ENCODE peak calls at places on chromosomes 11 and 22, in nine cellular contexts. I is Peyer's patch, K is cardiac fibroblast, M is fibroblast of pulmonary artery, L is AG10803, Y is H9, H is GM10248, B is GM20000, F is AG09319. R is an unnamed sample.

GRCh38 chr11:12159351-12160099 is 49.1 kb downstream of the MICAL2 start:
- DNase-seq in F (no peak), K (peak; percentile 89), M (peak; percentile 89), H (no peak), L (peak; percentile 85), Y (no peak), B (no peak), I (no peak), R (no peak)

GRCh38 chr22:19565921-19566598 is 41.9 kb upstream of the CLDN5 start:
- DNase-seq in I (no peak), B (no peak), F (no peak), L (no peak), M (no peak), Y (no peak), K (no peak), H (no peak), R (no peak)

GRCh38 chr22:24871611-24872205 is 65.7 kb downstream of the SGSM1 start:
- DNase-seq in H (no peak), B (no peak), I (no peak), L (no peak), Y (no peak), M (no peak), K (no peak), F (no peak), R (no peak)

GRCh38 chr11:2173150-2173693 is 1.6 kb upstream of the TH start:
- DNase-seq in I (no peak), K (no peak), M (no peak), H (no peak), F (no peak), B (no peak), Y (peak; percentile 62), L (no peak), R (no peak)

GRCh38 chr11:71165771-71166170 is 86.6 kb downstream of the SHANK2 start:
- DNase-seq in Y (no peak), H (no peak), I (no peak), K (no peak), B (no peak), L (no peak), F (no peak), M (no peak), R (no peak)

GRCh38 chr11:58525037-58525614 is 17.2 kb upstream of the OR5B21 start:
- DNase-seq in K (no peak), Y (no peak), I (no peak), M (peak; percentile 17), B (peak; percentile 74), L (no peak), F (no peak), H (peak; percentile 65), R (no peak)

GRCh38 chr11:66388746-66389386 is 17.3 kb upstream of the SLC29A2 start:
- DNase-seq in Y (peak; percentile 83), L (peak; percentile 69), F (peak; percentile 44), M (peak; percentile 80), K (peak; percentile 82), H (peak; percentile 68), I (peak; percentile 66), B (peak; percentile 73), R (peak; percentile 77)

GRCh38 chr11:46359936-46360335 is 12.7 kb downstream of the DGKZ start:
- DNase-seq in I (no peak), K (no peak), L (peak; percentile 23), B (no peak), M (no peak), H (no peak), Y (no peak), F (no peak), R (no peak)

GRCh38 chr22:24440270-24440717 is 12.9 kb downstream of the ADORA2A start:
- DNase-seq in F (no peak), M (no peak), Y (no peak), I (no peak), L (no peak), B (no peak), H (no peak), K (no peak), R (no peak)

GRCh38 chr11:7949934-7950333 is 8.4 kb upstream of the OR10A3 start:
- DNase-seq in Y (no peak), F (no peak), M (no peak), K (peak; percentile 15), L (no peak), I (no peak), B (no peak), H (no peak), R (no peak)

GRCh38 chr11:85947431-85948272 is 92.5 kb downstream of the CCDC83 start:
- DNase-seq in I (no peak), K (peak; percentile 98), B (peak; percentile 36), H (peak; percentile 23), F (peak; percentile 80), M (peak; percentile 96), Y (no peak), L (peak; percentile 93), R (no peak)

DNA sequence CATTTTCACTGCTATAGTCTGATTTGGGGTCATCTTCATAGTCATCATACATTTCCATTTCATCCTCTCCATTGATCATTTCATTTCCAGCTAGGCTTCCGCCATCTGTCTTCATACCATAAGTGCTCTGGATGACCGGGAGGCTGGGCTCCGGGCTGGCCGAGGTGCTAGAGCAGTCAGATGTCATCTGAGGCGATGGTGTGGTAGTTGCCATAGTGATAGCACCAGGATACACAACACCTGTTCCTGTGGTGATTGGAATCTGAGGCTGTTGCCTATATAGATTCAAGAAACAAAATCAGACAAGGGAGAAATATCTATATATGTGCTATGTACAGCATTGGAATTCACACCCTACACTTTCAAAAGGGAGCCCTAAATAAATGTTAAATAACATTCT is 383.5 kb downstream of the SOX6 start:
- DNase-seq in M (no peak), H (no peak), K (no peak), B (no peak), Y (peak; percentile 38), F (no peak), I (no peak), L (no peak), R (no peak)
- TF ChIP-seq CTCF in M (no peak), H (no peak), K (no peak), B (no peak), Y (no peak), F (no peak), I (no peak), L (no peak), R (no peak)

GRCh38 chr11:124119103-124119502 is 3.9 kb downstream of the VWA5A start:
- DNase-seq in L (no peak), I (no peak), Y (no peak), B (no peak), F (no peak), K (no peak), H (no peak), M (no peak), R (no peak)

GRCh38 chr11:124122123-124122522 is 6.9 kb downstream of the VWA5A start:
- DNase-seq in H (no peak), F (no peak), Y (no peak), I (no peak), B (no peak), M (no peak), L (no peak), K (no peak), R (no peak)

DNA sequence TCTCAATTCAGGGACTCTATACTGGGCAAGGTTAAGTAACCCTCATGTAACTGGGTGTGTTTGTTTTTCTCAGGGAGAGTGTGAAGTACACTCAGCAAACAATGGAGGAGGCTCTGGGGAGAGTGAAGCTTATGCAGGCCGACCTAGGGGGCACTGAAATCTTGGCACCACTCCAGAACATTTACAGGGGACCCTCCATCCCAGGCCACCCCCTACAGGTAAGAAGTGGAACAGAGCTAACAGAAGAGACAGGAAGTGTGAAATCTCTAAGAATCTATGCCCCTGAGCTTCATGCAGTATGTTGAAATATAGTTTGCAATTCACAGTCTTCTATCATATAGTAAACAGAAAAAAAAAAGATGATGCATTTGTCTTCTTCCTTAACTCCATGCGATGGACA is 8.3 kb downstream of the VWA5A start:
- DNase-seq in H (no peak), M (no peak), F (no peak), B (no peak), Y (peak; percentile 34), K (no peak), I (no peak), L (no peak), R (no peak)
- TF ChIP-seq CTCF in H (no peak), M (peak; percentile 7), F (no peak), B (no peak), Y (peak; percentile 63), K (no peak), I (no peak), L (peak; percentile 1), R (peak; percentile 34)

GRCh38 chr22:35310556-35311550 is 11.2 kb downstream of the TOM1 start:
- DNase-seq in Y (no peak), B (no peak), H (no peak), K (no peak), M (no peak), F (no peak), I (peak; percentile 70), L (no peak), R (peak; percentile 34)
- TF ChIP-seq CTCF in Y (no peak), B (no peak), H (no peak), K (no peak), M (no peak), F (no peak), I (no peak), L (no peak), R (no peak)

GRCh38 chr11:106077609-106078517 is at the start of gene AASDHPPT:
- DNase-seq in I (no peak), L (peak; percentile 34), B (no peak), K (peak; percentile 62), H (no peak), Y (no peak), F (no peak), M (peak; percentile 36), R (no peak)

GRCh38 chr11:106076421-106076922 is 675 bp downstream of the KBTBD3 start:
- DNase-seq in F (no peak), M (no peak), Y (no peak), L (no peak), B (no peak), K (no peak), I (peak; percentile 50), H (no peak), R (no peak)

GRCh38 chr11:106082096-106082495 is 4.6 kb downstream of the AASDHPPT start:
- DNase-seq in L (no peak), H (no peak), B (no peak), F (no peak), Y (no peak), K (no peak), I (no peak), M (no peak), R (no peak)

GRCh38 chr11:106072804-106073203 is 4.3 kb downstream of the KBTBD3 start:
- DNase-seq in M (no peak), B (no peak), L (no peak), Y (no peak), H (no peak), K (no peak), I (no peak), F (no peak), R (no peak)

DNA sequence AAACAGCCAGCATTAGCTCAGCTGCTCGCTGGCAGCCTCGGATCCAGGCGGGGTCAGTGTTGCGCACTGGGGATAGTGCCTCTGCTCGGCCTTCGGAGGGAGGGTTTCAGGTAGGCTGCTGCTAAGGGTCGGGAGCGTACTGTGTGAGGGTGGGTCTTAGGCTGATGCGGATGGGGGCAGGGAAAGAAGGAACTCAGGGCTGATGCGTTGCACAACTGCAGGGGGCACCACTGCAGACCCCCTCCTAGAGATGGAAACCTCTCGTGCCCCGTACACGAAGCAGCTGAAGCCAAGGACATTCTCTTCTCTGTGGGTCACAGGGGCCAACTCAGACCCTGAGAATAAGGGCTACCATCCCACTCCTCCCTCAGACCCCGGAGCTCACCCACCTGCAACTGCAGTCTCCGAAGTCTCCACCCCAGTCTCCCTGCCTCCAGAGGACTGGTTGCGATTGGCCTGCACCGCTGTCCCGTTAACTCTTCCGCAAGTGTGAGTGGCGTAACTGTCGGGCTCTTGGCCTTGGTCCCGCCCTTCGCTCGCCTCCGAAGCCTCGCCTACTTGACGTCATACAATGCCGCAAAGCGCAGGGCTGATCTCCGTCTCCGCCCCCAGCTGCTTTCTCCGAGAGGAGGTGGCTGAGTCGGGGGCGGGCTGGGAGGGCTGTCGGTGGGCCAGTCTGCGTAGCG is at the start of gene KBTBD3:
- DNase-seq in K (peak; percentile 99), H (peak; percentile 93), L (peak; percentile 99), F (peak; percentile 98), M (peak; percentile 100), Y (peak; percentile 99), I (peak; percentile 98), B (peak; percentile 90), R (peak; percentile 98)
- TF ChIP-seq CTCF in K (peak; percentile 42), H (peak; percentile 37), L (peak; percentile 50), F (peak; percentile 52), M (peak; percentile 47), Y (peak; percentile 65), I (peak; percentile 25), B (peak; percentile 39), R (peak; percentile 20)